ENCODE peak calls at places on chromosomes 4 and X, in five cellular contexts. K, Z, V, D and E are unnamed samples.
A peak's percentile ranks its signal among the peaks of the same experiment; 100 is the strongest.

GRCh38 chr4:7857238-7857701 is 82.4 kb downstream of the AFAP1 start:
- DNase-seq in Z (peak; percentile 51), V (no peak), D (no peak), K (peak; percentile 75), E (no peak)

GRCh38 chr4:134126161-134126560 is 75.4 kb downstream of the PABPC4L start:
- DNase-seq in K (no peak), D (no peak), V (no peak), Z (no peak), E (no peak)

GRCh38 chr4:122819708-122820449 is 6.8 kb upstream of the FGF2 start:
- DNase-seq in V (no peak), K (peak; percentile 60), Z (no peak), D (no peak), E (no peak)

GRCh38 chr4:67922697-67923096 is 38.9 kb upstream of the TMPRSS11D start:
- DNase-seq in D (no peak), Z (no peak), V (no peak), K (no peak), E (no peak)

GRCh38 chrX:136896121-136896914 is 15.8 kb upstream of the RBMX start:
- DNase-seq in K (no peak), D (no peak), V (no peak), Z (no peak), E (no peak)

GRCh38 chrX:38175140-38175539 is 45.5 kb downstream of the SRPX start:
- DNase-seq in D (no peak), Z (no peak), V (peak; percentile 9), K (peak; percentile 66), E (no peak)

GRCh38 chr4:73603307-73603710 is 16.9 kb downstream of the RASSF6 start:
- DNase-seq in V (no peak), K (peak; percentile 75), Z (no peak), D (no peak), E (no peak)

GRCh38 chr4:7854697-7855370 is 84.8 kb downstream of the AFAP1 start:
- DNase-seq in Z (no peak), D (no peak), K (no peak), V (no peak), E (no peak)

GRCh38 chr4:105661028-105661427 is 47.5 kb downstream of the INTS12 start:
- DNase-seq in D (no peak), Z (no peak), K (peak; percentile 85), V (no peak), E (no peak)

GRCh38 chr4:113050837-113051236 is 1.4 kb downstream of the ANK2 start:
- DNase-seq in K (no peak), Z (no peak), D (no peak), V (no peak), E (no peak)

GRCh38 chr4:73308286-73308685 is 49.7 kb upstream of the ANKRD17 start:
- DNase-seq in D (no peak), K (peak; percentile 53), Z (no peak), V (no peak), E (no peak)

GRCh38 chr4:25863906-25864418 is 1.2 kb upstream of the SEL1L3 start:
- DNase-seq in V (no peak), D (no peak), Z (no peak), K (no peak), E (no peak)

GRCh38 chrX:154125356-154126040 is 18.5 kb upstream of the OPN1LW start:
- DNase-seq in V (no peak), Z (peak; percentile 49), D (no peak), K (no peak), E (no peak)

DNA sequence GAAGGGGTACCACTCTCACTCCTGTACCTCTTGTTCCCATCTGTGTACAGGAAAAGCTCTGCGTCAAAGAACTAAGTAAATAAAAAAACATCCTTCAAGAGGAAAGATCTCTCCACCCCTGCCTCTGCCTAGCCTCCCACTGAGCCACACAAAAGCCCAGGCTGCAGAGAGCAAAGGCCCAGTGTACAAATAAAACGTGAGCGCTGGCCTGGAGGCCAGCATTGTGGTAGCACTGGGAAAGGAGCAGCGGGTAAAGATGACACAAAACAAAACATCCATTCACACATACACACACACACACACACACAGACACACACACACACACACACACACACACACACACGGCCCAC is 13.6 kb downstream of the WDR1 start:
- DNase-seq in V (no peak), Z (no peak), K (no peak), D (no peak), E (no peak)
- H3K4me1 ChIP-seq in V (peaks cover 73% of the 10 kb centered on the region), Z (peaks cover 94% of the 10 kb centered on the region), K (peaks cover 46% of the 10 kb centered on the region), D (peaks cover 73% of the 10 kb centered on the region), E (peaks cover 100% of the 10 kb centered on the region)

GRCh38 chr4:89836897-89837384 is at the start of gene SNCA:
- DNase-seq in V (peak; percentile 76), Z (peak; percentile 49), D (no peak), K (no peak), E (no peak)

GRCh38 chr4:89837385-89837995 is 529 bp upstream of the SNCA start:
- DNase-seq in V (peak; percentile 27), K (no peak), Z (no peak), D (no peak), E (no peak)

GRCh38 chr4:89835413-89835812 is 1.5 kb downstream of the SNCA start:
- DNase-seq in V (no peak), D (no peak), Z (no peak), K (no peak), E (no peak)

GRCh38 chr4:89834486-89835209 is 2.3 kb downstream of the SNCA start:
- DNase-seq in V (no peak), D (no peak), Z (no peak), K (no peak), E (no peak)

DNA sequence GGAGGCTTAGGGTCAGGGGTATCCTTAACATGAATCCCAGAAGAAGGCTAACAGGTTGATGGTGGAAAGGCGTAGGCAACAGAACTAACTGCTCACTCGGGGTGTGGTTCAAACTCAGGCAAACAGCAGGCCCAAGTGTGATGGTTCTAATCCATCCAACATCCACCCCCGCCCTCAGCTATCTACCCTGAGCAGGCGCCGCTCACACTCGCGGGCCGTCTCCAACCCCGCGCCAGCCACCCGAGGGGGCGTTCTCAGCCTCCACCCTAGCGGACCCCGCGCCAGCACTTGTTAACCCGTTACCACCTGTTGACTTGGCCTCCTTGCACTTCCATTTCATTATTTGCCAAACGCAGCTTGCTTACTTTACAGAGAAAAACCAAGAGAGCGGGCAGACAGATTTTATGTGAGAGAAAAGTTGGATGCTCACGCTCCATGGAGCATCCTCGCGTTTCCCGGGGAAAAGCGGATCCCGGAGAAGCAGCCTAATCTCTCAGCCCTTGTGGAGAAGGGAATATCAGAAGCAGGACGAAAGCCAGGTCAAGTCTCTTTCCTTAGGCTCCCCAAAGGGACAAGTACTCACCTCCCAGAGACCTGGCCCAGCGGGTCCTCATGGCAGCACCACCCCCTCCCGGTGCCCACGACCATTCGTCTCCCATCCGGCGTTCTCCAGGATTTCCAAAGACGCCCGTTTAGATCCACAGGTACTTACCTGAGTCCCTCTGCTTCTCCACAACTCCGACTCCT is 757 bp downstream of the SNCA start:
- DNase-seq in Z (no peak), D (no peak), K (no peak), V (peak; percentile 7), E (no peak)
- H3K27ac ChIP-seq in Z (no peak overlapping the region), D (no peak overlapping the region), K (no peak overlapping the region), V (no peak overlapping the region), E (peak overlapping the region; percentile 49)

GRCh38 chr4:94484818-94485217 is 33.1 kb downstream of the PDLIM5 start:
- DNase-seq in K (no peak), Z (no peak), D (no peak), V (no peak), E (no peak)
- H3K4me1 ChIP-seq in K (peaks cover 46% of the 10 kb centered on the region), Z (peaks cover 100% of the 10 kb centered on the region), D (peaks cover 40% of the 10 kb centered on the region), V (peaks cover 18% of the 10 kb centered on the region), E (peaks cover 4% of the 10 kb centered on the region)

GRCh38 chr4:665381-665750 is 8.7 kb downstream of the ATP5ME start:
- DNase-seq in Z (no peak), K (no peak), V (peak; percentile 3), D (no peak), E (no peak)

GRCh38 chr4:661856-662761 is 12.0 kb downstream of the ATP5ME start:
- DNase-seq in K (no peak), Z (no peak), V (no peak), D (no peak), E (no peak)

GRCh38 chr4:663046-663437 is 11.0 kb downstream of the ATP5ME start:
- DNase-seq in V (no peak), K (no peak), Z (no peak), D (no peak), E (no peak)

GRCh38 chr4:664713-665231 is 9.3 kb downstream of the ATP5ME start:
- DNase-seq in D (no peak), K (no peak), V (no peak), Z (no peak), E (no peak)

GRCh38 chr4:663438-664428 is 10.3 kb downstream of the ATP5ME start:
- DNase-seq in D (no peak), K (no peak), V (peak; percentile 83), Z (peak; percentile 54), E (no peak)
- H3K27ac ChIP-seq in D (no peak overlapping the region), K (no peak overlapping the region), V (no peak overlapping the region), Z (no peak overlapping the region), E (peak overlapping the region; percentile 69)

DNA sequence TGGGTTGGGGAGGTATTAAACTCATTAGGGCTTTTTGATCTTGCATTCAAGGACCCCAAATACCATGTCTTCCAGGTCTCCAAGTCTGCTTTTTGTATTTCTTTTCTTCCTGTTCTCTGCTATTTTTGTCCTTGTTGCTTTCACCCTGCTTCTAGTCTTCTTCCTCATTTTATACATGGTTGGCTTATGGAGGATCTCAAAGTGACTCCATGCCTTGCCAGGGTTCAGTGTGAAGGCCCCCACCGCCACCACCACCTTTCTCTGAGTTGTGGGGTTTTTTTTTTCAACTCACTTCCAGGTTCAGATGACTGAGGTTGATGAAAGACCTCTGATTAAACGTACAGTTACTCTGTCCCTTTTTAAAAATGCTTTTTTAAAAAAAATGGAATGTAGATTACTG is 96.3 kb downstream of the MAML3 start:
- DNase-seq in V (peak; percentile 20), D (no peak), K (no peak), Z (no peak), E (no peak)
- H3K4me1 ChIP-seq in V (peaks cover 16% of the 10 kb centered on the region), D (peaks cover 10% of the 10 kb centered on the region), K (peaks cover 9% of the 10 kb centered on the region), Z (peaks cover 10% of the 10 kb centered on the region), E (peaks cover 12% of the 10 kb centered on the region)

GRCh38 chr4:46927201-46927600 is 18.2 kb upstream of the COX7B2 start:
- DNase-seq in V (no peak), D (no peak), K (no peak), Z (no peak), E (no peak)

GRCh38 chr4:46933686-46934085 is 24.6 kb upstream of the COX7B2 start:
- DNase-seq in D (no peak), V (no peak), Z (no peak), K (peak; percentile 12), E (no peak)

GRCh38 chr4:46934731-46935130 is 25.7 kb upstream of the COX7B2 start:
- DNase-seq in V (peak; percentile 2), Z (no peak), D (no peak), K (no peak), E (no peak)

GRCh38 chr4:46930866-46931265 is 21.8 kb upstream of the COX7B2 start:
- DNase-seq in Z (no peak), V (no peak), K (no peak), D (no peak), E (no peak)

DNA sequence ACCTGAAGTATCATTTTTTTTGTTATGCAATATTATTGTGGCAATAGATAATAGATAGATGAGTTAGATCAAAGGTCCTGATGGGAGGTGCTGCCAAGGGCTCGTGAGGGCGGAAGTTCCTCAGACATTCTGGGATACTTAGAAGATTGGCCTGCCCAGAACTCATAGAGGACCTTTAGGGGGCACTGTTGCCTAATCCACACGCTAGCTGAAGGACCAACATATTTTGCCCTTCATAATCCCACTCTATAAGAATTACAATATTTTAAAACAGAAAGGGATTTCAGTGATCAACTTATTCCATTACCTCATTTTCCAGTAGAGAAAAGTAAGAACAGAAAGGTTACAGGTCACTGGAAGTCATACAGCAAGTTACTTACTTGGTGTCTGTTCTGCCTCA is 22.9 kb upstream of the COX7B2 start:
- DNase-seq in K (peak; percentile 41), V (no peak), D (no peak), Z (no peak), E (no peak)
- H3K27ac ChIP-seq in K (no peak overlapping the region), V (no peak overlapping the region), D (no peak overlapping the region), Z (no peak overlapping the region), E (no peak overlapping the region)

GRCh38 chr4:147772056-147772455 is 40.2 kb downstream of the ARHGAP10 start:
- DNase-seq in V (no peak), D (no peak), Z (no peak), K (no peak), E (no peak)
- H3K4me1 ChIP-seq in V (peaks cover 13% of the 10 kb centered on the region), D (peaks cover 52% of the 10 kb centered on the region), Z (peaks cover 95% of the 10 kb centered on the region), K (peaks cover 43% of the 10 kb centered on the region), E (peaks cover 27% of the 10 kb centered on the region)